ENCODE peak calls at places on chromosomes 3 and 15, in four cellular contexts. Y, L, J and C are unnamed samples.

GRCh38 chr15:74274485-74275038 is 38.4 kb downstream of the CCDC33 start:
- DNase-seq in J (no peak), Y (no peak), L (no peak), C (no peak)

GRCh38 chr15:35437157-35437556 is 108.8 kb downstream of the DPH6 start:
- DNase-seq in J (no peak), L (no peak), Y (no peak), C (no peak)

GRCh38 chr3:41907330-41908073 is 54.4 kb downstream of the ULK4 start:
- DNase-seq in J (no peak), Y (no peak), L (no peak), C (no peak)

GRCh38 chr3:108500728-108501127 is 9.7 kb downstream of the MYH15 start:
- DNase-seq in L (no peak), J (no peak), Y (no peak), C (no peak)

GRCh38 chr3:133964547-133964946 is 65.2 kb downstream of the SLCO2A1 start:
- DNase-seq in Y (no peak), J (no peak), L (peak; percentile 4), C (no peak)

GRCh38 chr3:128799650-128800049 is 73.7 kb downstream of the RAB7A start:
- DNase-seq in Y (no peak), L (no peak), J (no peak), C (no peak)

GRCh38 chr3:16516695-16517481 is 3.4 kb upstream of the RFTN1 start:
- DNase-seq in Y (no peak), L (peak; percentile 33), J (peak; percentile 9), C (no peak)

GRCh38 chr3:11238057-11238456 is 34.1 kb upstream of the ATG7 start:
- DNase-seq in L (no peak), Y (no peak), J (no peak), C (no peak)

GRCh38 chr3:23490459-23490858 is 287.3 kb downstream of the UBE2E2 start:
- DNase-seq in L (no peak), Y (no peak), J (no peak), C (no peak)

GRCh38 chr15:41116116-41116871 is at the start of gene INO80:
- DNase-seq in Y (peak; percentile 75), L (peak; percentile 96), J (peak; percentile 98), C (peak; percentile 73)

GRCh38 chr3:30751610-30752299 is 142.7 kb downstream of the GADL1 start:
- DNase-seq in L (peak; percentile 20), Y (no peak), J (no peak), C (no peak)

GRCh38 chr3:22371592-22372291 is 620.7 kb upstream of the ZNF385D start:
- DNase-seq in L (no peak), J (no peak), Y (no peak), C (no peak)

GRCh38 chr3:53235545-53235944 is 20.3 kb downstream of the TKT start:
- DNase-seq in L (no peak), J (no peak), Y (peak; percentile 10), C (no peak)

GRCh38 chr3:107557743-107558142 is 35.0 kb downstream of the BBX start:
- DNase-seq in J (no peak), L (no peak), Y (no peak), C (no peak)

GRCh38 chr15:67895237-67895636 is 55.4 kb upstream of the RNU6-1 start:
- DNase-seq in Y (no peak), L (no peak), J (no peak), C (no peak)

GRCh38 chr3:98952404-98952803 is 50.9 kb upstream of the DCBLD2 start:
- DNase-seq in Y (no peak), J (no peak), L (no peak), C (no peak)

GRCh38 chr3:98903705-98904481 is 2.4 kb upstream of the DCBLD2 start:
- DNase-seq in L (no peak), J (no peak), Y (no peak), C (no peak)

GRCh38 chr3:197554196-197554561 is 1.6 kb downstream of the BDH1 start:
- DNase-seq in J (no peak), Y (no peak), L (no peak), C (no peak)

GRCh38 chr3:44509393-44509921 is 32.0 kb upstream of the ZNF445 start:
- DNase-seq in L (no peak), J (peak; percentile 66), Y (no peak), C (no peak)

GRCh38 chr3:169232863-169233262 is 430.6 kb downstream of the MECOM start:
- DNase-seq in L (no peak), J (peak; percentile 21), Y (no peak), C (no peak)

GRCh38 chr3:71397046-71397445 is 186.5 kb downstream of the FOXP1 start:
- DNase-seq in J (peak; percentile 77), Y (no peak), L (peak; percentile 15), C (no peak)
- TF ChIP-seq TAF1 in J (no peak), Y (no peak), L (no peak), C (no peak)

GRCh38 chr3:78900426-78900825 is 867.4 kb downstream of the ROBO1 start:
- DNase-seq in J (no peak), L (no peak), Y (no peak), C (no peak)

GRCh38 chr3:78900879-78901278 is 866.9 kb downstream of the ROBO1 start:
- DNase-seq in J (no peak), Y (no peak), L (no peak), C (no peak)

GRCh38 chr3:78901544-78901943 is 866.3 kb downstream of the ROBO1 start:
- DNase-seq in Y (no peak), L (no peak), J (no peak), C (no peak)

GRCh38 chr3:78895528-78895927 is 872.3 kb downstream of the ROBO1 start:
- DNase-seq in L (no peak), J (no peak), Y (no peak), C (no peak)

GRCh38 chr3:78899846-78900245 is 868.0 kb downstream of the ROBO1 start:
- DNase-seq in J (no peak), Y (no peak), L (no peak), C (no peak)
- TF ChIP-seq POLR2AphosphoS5 in J (no peak), Y (no peak), L (no peak), C (no peak)

DNA sequence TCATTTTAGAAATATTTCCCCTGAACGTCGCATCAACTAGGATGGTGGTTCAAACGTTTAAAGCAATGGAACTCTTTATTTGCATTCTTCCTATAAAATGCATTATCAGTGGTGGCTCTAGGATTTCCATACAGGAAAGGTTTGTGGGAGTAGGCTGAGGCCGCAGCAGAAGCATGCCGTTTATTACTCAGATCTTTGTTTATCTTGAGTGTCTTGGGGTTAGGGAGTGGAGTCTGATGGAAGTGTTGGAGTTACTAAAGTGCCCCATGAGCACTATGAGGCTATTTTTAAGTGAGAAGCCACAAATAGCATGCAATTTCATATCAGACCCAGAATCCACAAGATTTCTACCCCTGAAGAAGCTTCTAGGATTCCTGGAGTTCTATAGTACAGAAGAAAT is 26.2 kb downstream of the ATOSA start:
- DNase-seq in L (no peak), J (peak; percentile 19), Y (no peak), C (no peak)
- TF ChIP-seq TAF1 in L (no peak), J (no peak), Y (no peak), C (no peak)

GRCh38 chr3:170869645-170870593 is at the start of gene RPL22L1:
- DNase-seq in Y (peak; percentile 65), L (peak; percentile 90), J (peak; percentile 99), C (peak; percentile 66)

GRCh38 chr3:170869240-170869592 is 779 bp downstream of the RPL22L1 start:
- DNase-seq in J (peak; percentile 20), L (no peak), Y (no peak), C (no peak)

GRCh38 chr3:170867552-170867951 is 2.4 kb downstream of the RPL22L1 start:
- DNase-seq in Y (no peak), L (no peak), J (no peak), C (no peak)

GRCh38 chr3:170867143-170867542 is 2.9 kb downstream of the RPL22L1 start:
- DNase-seq in Y (no peak), J (no peak), L (no peak), C (no peak)

GRCh38 chr3:170868577-170869239 is 1.3 kb downstream of the RPL22L1 start:
- DNase-seq in Y (no peak), J (peak; percentile 39), L (no peak), C (no peak)
- TF ChIP-seq POLR2AphosphoS5 in Y (no peak), J (no peak), L (peak; percentile 37), C (no peak)

DNA sequence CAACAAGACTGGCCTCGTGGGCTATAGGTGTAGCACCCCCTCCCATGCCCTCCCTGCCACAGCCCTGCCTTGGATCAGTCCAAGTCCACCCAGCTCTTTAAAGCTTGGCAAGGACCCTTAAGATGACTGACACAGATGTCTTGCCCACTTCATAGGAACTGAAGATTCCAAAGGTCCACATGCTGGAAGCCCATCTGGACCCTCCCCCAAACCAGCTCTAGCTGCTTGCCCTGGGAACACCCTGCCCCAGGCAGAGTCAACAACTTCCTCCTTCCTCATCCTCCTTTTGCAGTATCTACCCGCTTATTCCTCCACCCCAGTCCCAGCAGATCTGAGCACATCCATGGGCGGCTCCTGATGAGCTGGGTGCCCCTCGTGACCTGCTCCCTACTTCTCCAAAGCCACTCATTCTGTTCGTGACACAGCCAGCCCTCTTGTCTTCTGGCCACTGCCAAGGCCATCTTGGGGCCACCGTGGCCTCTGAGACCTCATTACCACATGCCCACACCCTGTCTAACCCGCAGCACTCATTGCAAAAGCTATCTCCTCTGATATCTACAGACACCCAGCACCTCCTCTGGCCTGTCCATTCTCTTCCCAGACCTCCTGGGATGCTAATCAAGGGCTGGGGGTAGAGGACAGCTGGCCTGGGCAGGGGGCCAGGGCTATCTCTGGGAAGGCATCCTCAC is 2.0 kb upstream of the PFKFB4 start:
- DNase-seq in L (no peak), J (no peak), Y (no peak), C (no peak)
- TF ChIP-seq TAF1 in L (no peak), J (no peak), Y (no peak), C (no peak)

DNA sequence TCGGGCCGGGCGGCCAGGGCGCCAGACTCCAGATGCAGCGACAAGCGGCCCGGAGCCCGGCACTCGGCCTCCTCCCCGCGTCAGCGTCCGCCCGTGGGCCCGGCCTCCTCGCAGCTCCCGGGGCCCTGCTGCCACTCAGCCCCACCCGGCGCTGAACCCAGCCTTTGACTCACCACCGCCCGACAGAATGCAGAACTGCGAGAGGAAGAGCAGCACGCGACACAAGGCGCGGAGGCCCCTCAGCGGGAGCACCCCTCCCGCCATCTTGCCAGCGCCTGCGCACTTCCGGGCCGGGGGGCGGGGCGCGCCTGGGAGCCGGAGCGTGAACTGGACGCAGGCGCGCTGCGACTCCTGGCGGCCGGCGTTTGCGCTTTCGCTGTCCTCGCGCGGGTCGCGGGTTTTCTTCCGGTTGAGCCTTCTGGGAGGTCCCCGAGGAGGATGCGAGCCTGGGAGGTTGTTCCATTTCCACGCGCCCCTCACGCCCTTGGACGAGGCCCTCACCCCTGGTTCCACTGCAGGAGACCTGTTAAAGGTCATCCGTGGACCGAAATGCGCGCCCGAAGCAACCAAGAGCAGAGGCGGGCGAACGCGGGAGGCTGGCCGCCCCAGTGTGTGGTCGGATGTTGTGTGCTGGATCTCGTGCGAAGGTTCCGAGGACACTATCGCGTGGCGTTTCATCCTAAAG is at the start of gene TM2D3:
- DNase-seq in L (peak; percentile 80), Y (peak; percentile 82), J (peak; percentile 96), C (peak; percentile 89)
- TF ChIP-seq POLR2AphosphoS5 in L (peak; percentile 81), Y (peak; percentile 85), J (peak; percentile 72), C (peak; percentile 93)